ENCODE peak calls at places on chromosomes 12 and 14, in five cellular contexts. One of them, this sample, is unnamed.

GRCh38 chr12:54560374-54560858 is 11.0 kb downstream of the PDE1B start:
- DNase-seq in H1: peak
- DNase-seq in trophoblast cell: peak
- DNase-seq in mesenchymal stem cell: peak
- DNase-seq in H9: peak
- DNase-seq in this sample: peak

GRCh38 chr12:10982244-10982643 is 4.5 kb downstream of the TAS2R50 start:
- DNase-seq in H9: no peak
- DNase-seq in H1: no peak
- DNase-seq in trophoblast cell: no peak
- DNase-seq in mesenchymal stem cell: no peak
- DNase-seq in this sample: no peak

GRCh38 chr14:76918176-76918750 is 92.1 kb downstream of the LRRC74A start:
- DNase-seq in H9: no peak
- DNase-seq in trophoblast cell: peak
- DNase-seq in H1: no peak
- DNase-seq in mesenchymal stem cell: peak
- DNase-seq in this sample: no peak

GRCh38 chr12:42779186-42779859 is 189.8 kb upstream of the PRICKLE1 start:
- DNase-seq in trophoblast cell: no peak
- DNase-seq in mesenchymal stem cell: no peak
- DNase-seq in H1: no peak
- DNase-seq in H9: no peak
- DNase-seq in this sample: no peak

GRCh38 chr12:60980558-60980957 is 1279.6 kb upstream of the USP15 start:
- DNase-seq in trophoblast cell: no peak
- DNase-seq in mesenchymal stem cell: no peak
- DNase-seq in H9: no peak
- DNase-seq in H1: peak
- DNase-seq in this sample: no peak

GRCh38 chr12:132106921-132107320 is 37.2 kb downstream of the DDX51 start:
- DNase-seq in mesenchymal stem cell: no peak
- DNase-seq in H9: no peak
- DNase-seq in trophoblast cell: no peak
- DNase-seq in H1: no peak
- DNase-seq in this sample: no peak

GRCh38 chr14:100417466-100417865 is 94.3 kb downstream of the SLC25A47 start:
- DNase-seq in trophoblast cell: peak
- DNase-seq in mesenchymal stem cell: peak
- DNase-seq in H1: peak
- DNase-seq in H9: peak
- DNase-seq in this sample: peak

GRCh38 chr14:102200690-102201368 is 61.1 kb downstream of the WDR20 start:
- DNase-seq in mesenchymal stem cell: no peak
- DNase-seq in H9: no peak
- DNase-seq in H1: no peak
- DNase-seq in trophoblast cell: no peak
- DNase-seq in this sample: no peak

GRCh38 chr12:6469609-6470374 is 685 bp downstream of the VAMP1 start:
- DNase-seq in H1: no peak
- DNase-seq in mesenchymal stem cell: peak
- DNase-seq in H9: no peak
- DNase-seq in trophoblast cell: no peak
- DNase-seq in this sample: no peak

GRCh38 chr14:49497725-49498348 is 88.3 kb downstream of the RPS29 start:
- DNase-seq in mesenchymal stem cell: peak
- DNase-seq in H1: no peak
- DNase-seq in H9: no peak
- DNase-seq in trophoblast cell: no peak
- DNase-seq in this sample: peak

GRCh38 chr12:1912580-1913376 is 5.7 kb downstream of the CACNA2D4 start:
- DNase-seq in trophoblast cell: peak
- DNase-seq in mesenchymal stem cell: peak
- DNase-seq in H9: peak
- DNase-seq in H1: no peak
- DNase-seq in this sample: no peak

GRCh38 chr14:102255401-102256190 is 49.4 kb downstream of the MOK start:
- DNase-seq in trophoblast cell: no peak
- DNase-seq in H9: no peak
- DNase-seq in H1: no peak
- DNase-seq in mesenchymal stem cell: peak
- DNase-seq in this sample: no peak

GRCh38 chr12:45612044-45612794 is 117.3 kb upstream of the ARID2 start:
- DNase-seq in H9: no peak
- DNase-seq in trophoblast cell: no peak
- DNase-seq in H1: no peak
- DNase-seq in mesenchymal stem cell: peak
- DNase-seq in this sample: no peak

GRCh38 chr12:107359382-107359781 is 266.0 kb upstream of the CRY1 start:
- DNase-seq in H9: no peak
- DNase-seq in H1: no peak
- DNase-seq in trophoblast cell: no peak
- DNase-seq in mesenchymal stem cell: no peak
- DNase-seq in this sample: no peak

GRCh38 chr14:95470942-95471499 is 45.4 kb downstream of the SYNE3 start:
- DNase-seq in mesenchymal stem cell: no peak
- DNase-seq in trophoblast cell: no peak
- DNase-seq in H9: no peak
- DNase-seq in H1: no peak
- DNase-seq in this sample: no peak

GRCh38 chr14:37591941-37592287 is 3.1 kb downstream of the FOXA1 start:
- DNase-seq in trophoblast cell: no peak
- DNase-seq in mesenchymal stem cell: peak
- DNase-seq in H1: no peak
- DNase-seq in H9: no peak
- DNase-seq in this sample: no peak

GRCh38 chr14:91482278-91483023 is 27.7 kb downstream of the PPP4R3A start:
- DNase-seq in trophoblast cell: no peak
- DNase-seq in H9: no peak
- DNase-seq in H1: no peak
- DNase-seq in mesenchymal stem cell: peak
- DNase-seq in this sample: no peak

GRCh38 chr12:40336573-40337199 is 111.9 kb downstream of the LRRK2 start:
- DNase-seq in mesenchymal stem cell: peak
- DNase-seq in H9: no peak
- DNase-seq in H1: no peak
- DNase-seq in trophoblast cell: no peak
- DNase-seq in this sample: no peak

GRCh38 chr12:27342551-27342950 is 9.9 kb downstream of the BMAL2 start:
- DNase-seq in trophoblast cell: no peak
- DNase-seq in mesenchymal stem cell: no peak
- DNase-seq in H1: no peak
- DNase-seq in H9: no peak
- DNase-seq in this sample: no peak

GRCh38 chr12:111031956-111032919 is 111.9 kb upstream of the MYL2 start:
- DNase-seq in H1: no peak
- DNase-seq in H9: no peak
- DNase-seq in mesenchymal stem cell: no peak
- DNase-seq in trophoblast cell: no peak
- DNase-seq in this sample: no peak

GRCh38 chr14:87615822-87616679 is 376.9 kb downstream of the GALC start:
- DNase-seq in H1: peak
- DNase-seq in H9: peak
- DNase-seq in trophoblast cell: peak
- DNase-seq in mesenchymal stem cell: peak
- DNase-seq in this sample: peak

GRCh38 chr14:80930836-80931389 is 10.6 kb downstream of the CEP128 start:
- DNase-seq in mesenchymal stem cell: peak
- DNase-seq in H1: no peak
- DNase-seq in H9: no peak
- DNase-seq in trophoblast cell: peak
- DNase-seq in this sample: no peak

GRCh38 chr14:61388173-61388975 is 67.0 kb downstream of the PRKCH start:
- DNase-seq in mesenchymal stem cell: peak
- DNase-seq in H1: no peak
- DNase-seq in trophoblast cell: peak
- DNase-seq in H9: no peak
- DNase-seq in this sample: no peak

GRCh38 chr12:42326466-42327226 is 679 bp downstream of the PPHLN1 start:
- DNase-seq in H9: no peak
- DNase-seq in trophoblast cell: peak
- DNase-seq in H1: no peak
- DNase-seq in mesenchymal stem cell: peak
- DNase-seq in this sample: no peak

GRCh38 chr12:19432309-19433170 is 6.8 kb upstream of the AEBP2 start:
- DNase-seq in H9: no peak
- DNase-seq in mesenchymal stem cell: no peak
- DNase-seq in H1: no peak
- DNase-seq in trophoblast cell: no peak
- DNase-seq in this sample: no peak

GRCh38 chr12:1795785-1796514 is 24.4 kb upstream of the LRTM2 start:
- DNase-seq in H9: peak
- DNase-seq in mesenchymal stem cell: peak
- DNase-seq in H1: peak
- DNase-seq in trophoblast cell: peak
- DNase-seq in this sample: peak

GRCh38 chr12:112881602-112882001 is 25.2 kb upstream of the OAS1 start:
- DNase-seq in H9: no peak
- DNase-seq in mesenchymal stem cell: no peak
- DNase-seq in trophoblast cell: no peak
- DNase-seq in H1: no peak
- DNase-seq in this sample: no peak

GRCh38 chr12:48818831-48819590 is 715 bp downstream of the CACNB3 start:
- DNase-seq in mesenchymal stem cell: peak
- DNase-seq in H9: peak
- DNase-seq in trophoblast cell: no peak
- DNase-seq in H1: no peak
- DNase-seq in this sample: no peak

GRCh38 chr14:96083667-96084320 is 44.6 kb downstream of the C14orf132 start:
- DNase-seq in mesenchymal stem cell: no peak
- DNase-seq in H1: no peak
- DNase-seq in H9: no peak
- DNase-seq in trophoblast cell: no peak
- DNase-seq in this sample: no peak

GRCh38 chr14:55518391-55518790 is 61.6 kb upstream of the KTN1 start:
- DNase-seq in H9: no peak
- DNase-seq in trophoblast cell: no peak
- DNase-seq in mesenchymal stem cell: peak
- DNase-seq in H1: no peak
- DNase-seq in this sample: no peak

GRCh38 chr14:99668307-99668997 is 15.6 kb upstream of the CYP46A1 start:
- DNase-seq in H1: no peak
- DNase-seq in trophoblast cell: no peak
- DNase-seq in mesenchymal stem cell: no peak
- DNase-seq in H9: no peak
- DNase-seq in this sample: no peak

DNA sequence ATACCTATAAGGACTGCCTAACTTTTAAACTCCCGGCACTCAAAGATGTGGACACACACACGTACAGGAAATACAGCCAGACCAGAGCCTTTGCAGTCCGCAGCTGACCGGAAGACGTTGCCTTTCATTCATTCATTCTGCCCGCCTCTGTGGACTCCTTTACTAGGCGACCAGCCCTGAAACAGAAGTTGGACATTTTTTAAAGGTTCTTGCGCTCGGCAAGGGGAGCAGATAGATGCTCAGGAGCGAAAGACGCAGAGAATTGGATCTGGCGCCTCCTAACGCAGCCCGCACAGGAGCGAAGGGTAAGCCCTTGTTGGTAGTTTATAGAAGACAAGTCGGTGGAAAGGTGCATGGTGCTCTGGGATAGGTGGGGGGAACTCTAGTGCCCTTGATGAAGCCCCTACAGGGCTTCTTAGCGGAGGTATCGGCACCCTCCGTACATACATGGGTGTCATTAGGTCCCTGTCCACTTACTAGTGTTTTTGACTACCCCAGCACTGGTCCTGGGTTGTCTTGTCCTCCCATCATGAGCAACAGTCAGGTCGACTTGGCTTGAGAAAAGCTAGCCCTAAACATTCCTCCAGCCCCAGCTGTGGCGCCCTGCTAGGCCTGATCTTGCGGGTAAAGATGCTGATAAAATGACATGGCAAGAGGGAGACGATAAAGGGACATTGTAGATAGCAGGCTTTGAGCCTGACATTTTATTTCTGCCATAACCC is at the start of gene KDM2B:
- DNase-seq in mesenchymal stem cell: peak
- DNase-seq in trophoblast cell: peak
- DNase-seq in H1: no peak
- DNase-seq in H9: peak
- DNase-seq in this sample: peak
- H2BK12ac ChIP-seq in mesenchymal stem cell: peak
- H2BK12ac ChIP-seq in trophoblast cell: no peak
- H2BK12ac ChIP-seq in H1: peak
- H2BK12ac ChIP-seq in H9: no peak
- H2BK12ac ChIP-seq in this sample: no peak

GRCh38 chr14:69464379-69464778 is 20.1 kb upstream of the PLEKHD1 start:
- DNase-seq in H9: no peak
- DNase-seq in mesenchymal stem cell: peak
- DNase-seq in H1: no peak
- DNase-seq in trophoblast cell: no peak
- DNase-seq in this sample: no peak
- H3K4me2 ChIP-seq in H9: no peak
- H3K4me2 ChIP-seq in mesenchymal stem cell: peak
- H3K4me2 ChIP-seq in H1: no peak
- H3K4me2 ChIP-seq in trophoblast cell: no peak
- H3K4me2 ChIP-seq in this sample: no peak

DNA sequence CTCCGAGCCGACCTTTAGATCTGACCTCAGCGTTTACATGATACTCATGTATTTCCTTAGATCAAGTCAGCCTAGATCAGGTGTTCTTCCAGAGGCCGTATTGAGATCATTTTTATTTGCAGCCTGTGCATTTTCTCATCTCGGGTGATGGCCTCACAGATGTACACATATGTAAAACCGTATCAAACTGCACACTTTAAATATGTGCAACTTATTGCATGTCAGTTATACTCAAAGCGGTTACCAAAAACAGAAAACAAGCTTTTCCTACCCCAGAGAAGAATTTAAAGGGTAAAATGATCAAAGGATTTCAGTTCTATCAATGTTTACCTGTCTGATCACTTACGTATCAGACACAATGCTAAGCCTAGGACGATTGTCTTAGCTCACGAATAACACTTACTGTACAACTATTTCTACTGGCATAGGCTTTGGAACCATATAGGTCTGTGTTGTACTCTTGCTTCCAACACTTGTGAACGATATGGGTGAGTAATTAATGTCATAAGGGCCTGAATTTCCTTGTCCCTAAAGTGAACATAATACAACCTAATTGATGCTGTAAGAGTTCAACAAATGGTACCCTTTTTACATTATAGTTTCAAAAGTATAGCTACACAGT is 628 bp upstream of the LLPH start:
- DNase-seq in trophoblast cell: no peak
- DNase-seq in H9: no peak
- DNase-seq in H1: no peak
- DNase-seq in mesenchymal stem cell: no peak
- DNase-seq in this sample: no peak
- H3K14ac ChIP-seq in trophoblast cell: peak
- H3K14ac ChIP-seq in H9: peak
- H3K14ac ChIP-seq in H1: no peak
- H3K14ac ChIP-seq in mesenchymal stem cell: no peak
- H3K14ac ChIP-seq in this sample: no peak

DNA sequence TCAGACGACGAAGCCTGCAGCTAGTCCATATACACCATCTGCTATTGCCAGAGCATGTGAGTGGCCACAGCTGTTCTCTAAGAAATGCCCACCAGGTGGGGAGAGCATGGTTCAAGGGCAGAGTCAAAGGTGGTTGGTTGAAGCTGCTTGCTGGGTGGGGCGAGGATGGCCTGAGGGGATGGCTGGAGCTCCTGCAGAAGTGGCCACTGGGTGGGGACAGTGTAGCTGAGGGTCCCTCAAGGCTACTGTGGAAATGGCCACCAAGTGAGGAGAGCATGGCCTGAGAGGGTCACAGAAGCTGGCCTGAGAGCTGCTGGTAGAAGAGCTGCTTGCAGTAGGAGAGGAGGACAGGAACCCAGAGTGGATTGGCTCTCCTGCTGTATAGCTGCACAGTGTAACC is 102.4 kb downstream of the AACS start:
- DNase-seq in H1: no peak
- DNase-seq in H9: no peak
- DNase-seq in mesenchymal stem cell: no peak
- DNase-seq in trophoblast cell: no peak
- DNase-seq in this sample: no peak
- H2BK12ac ChIP-seq in H1: peak
- H2BK12ac ChIP-seq in H9: no peak
- H2BK12ac ChIP-seq in mesenchymal stem cell: no peak
- H2BK12ac ChIP-seq in trophoblast cell: no peak
- H2BK12ac ChIP-seq in this sample: no peak

This sample was measured in neuronal stem cell.